ENCODE peak calls at places on chromosomes 6 and 20, in six cellular contexts. J, P, H, Z, W and M are unnamed samples.

GRCh38 chr6:18323935-18324707 is 59.8 kb upstream of the DEK start:
- DNase-seq in J (peak; percentile 41), P (no peak), H (no peak), Z (peak; percentile 69), W (peak; percentile 47), M (no peak)

GRCh38 chr6:90610671-90611542 is 24.0 kb upstream of the MAP3K7 start:
- DNase-seq in J (no peak), P (peak; percentile 55), H (no peak), Z (peak; percentile 28), W (no peak), M (peak; percentile 66)

GRCh38 chr6:2706482-2706881 is 44.2 kb downstream of the MYLK4 start:
- DNase-seq in J (no peak), P (no peak), H (no peak), Z (no peak), W (no peak), M (no peak)

GRCh38 chr20:20369353-20370086 is 1.6 kb downstream of the INSM1 start:
- DNase-seq in J (peak; percentile 43), P (no peak), H (peak; percentile 34), Z (no peak), W (no peak), M (no peak)

GRCh38 chr20:36094497-36094896 is 60.0 kb upstream of the EPB41L1 start:
- DNase-seq in J (peak; percentile 37), P (peak; percentile 43), H (no peak), Z (peak; percentile 59), W (no peak), M (no peak)

GRCh38 chr6:20092071-20092566 is 120.2 kb downstream of the MBOAT1 start:
- DNase-seq in J (peak; percentile 10), P (no peak), H (no peak), Z (peak; percentile 65), W (peak; percentile 16), M (no peak)

GRCh38 chr20:47499053-47499452 is 2.6 kb upstream of the NCOA3 start:
- DNase-seq in J (no peak), P (no peak), H (no peak), Z (no peak), W (no peak), M (no peak)

GRCh38 chr6:37204014-37204751 is 34.2 kb downstream of the PIM1 start:
- DNase-seq in J (peak; percentile 78), P (no peak), H (peak; percentile 56), Z (no peak), W (no peak), M (no peak)

GRCh38 chr6:158769696-158770446 is 49.3 kb downstream of the EZR start:
- DNase-seq in J (no peak), P (peak; percentile 44), H (no peak), Z (no peak), W (no peak), M (peak; percentile 70)

GRCh38 chr6:85049282-85049681 is 284.9 kb upstream of the TBX18 start:
- DNase-seq in J (no peak), P (no peak), H (no peak), Z (peak; percentile 91), W (no peak), M (no peak)

GRCh38 chr6:90083891-90084290 is 189.6 kb downstream of the GJA10 start:
- DNase-seq in J (no peak), P (no peak), H (no peak), Z (no peak), W (no peak), M (no peak)

GRCh38 chr20:46367967-46368901 is 38.2 kb downstream of the ELMO2 start:
- DNase-seq in J (peak; percentile 39), P (no peak), H (no peak), Z (no peak), W (no peak), M (peak; percentile 63)

GRCh38 chr20:11905460-11906150 is 12.1 kb upstream of the BTBD3 start:
- DNase-seq in J (no peak), P (no peak), H (no peak), Z (no peak), W (no peak), M (no peak)

GRCh38 chr20:19779634-19780033 is 21.6 kb downstream of the RIN2 start:
- DNase-seq in J (no peak), P (no peak), H (no peak), Z (no peak), W (no peak), M (no peak)

GRCh38 chr6:5981274-5982026 is 25.3 kb downstream of the NRN1 start:
- DNase-seq in J (no peak), P (no peak), H (no peak), Z (no peak), W (no peak), M (no peak)

GRCh38 chr20:13672657-13673056 is 33.9 kb upstream of the TASP1 start:
- DNase-seq in J (no peak), P (no peak), H (no peak), Z (no peak), W (no peak), M (no peak)

GRCh38 chr20:62418709-62419487 is 8.4 kb downstream of the RBBP8NL start:
- DNase-seq in J (no peak), P (no peak), H (no peak), Z (no peak), W (no peak), M (no peak)

GRCh38 chr20:50284811-50285375 is 94.3 kb downstream of the CEBPB start:
- DNase-seq in J (no peak), P (peak; percentile 51), H (no peak), Z (no peak), W (no peak), M (peak; percentile 71)

GRCh38 chr6:129686941-129687627 is 22.9 kb downstream of the ARHGAP18 start:
- DNase-seq in J (peak; percentile 38), P (no peak), H (no peak), Z (no peak), W (no peak), M (no peak)

GRCh38 chr6:33206864-33207568 is 1.3 kb upstream of the RING1 start:
- DNase-seq in J (no peak), P (no peak), H (no peak), Z (peak; percentile 74), W (no peak), M (no peak)

GRCh38 chr6:139752086-139752485 is 377.6 kb upstream of the CITED2 start:
- DNase-seq in J (no peak), P (no peak), H (no peak), Z (no peak), W (no peak), M (no peak)

GRCh38 chr20:7772376-7772775 is 167.9 kb downstream of the HAO1 start:
- DNase-seq in J (no peak), P (no peak), H (no peak), Z (peak; percentile 48), W (no peak), M (no peak)
- TF ChIP-seq POLR2A in J (no peak), P (no peak), H (no peak), Z (no peak), W (no peak), M (no peak)

DNA sequence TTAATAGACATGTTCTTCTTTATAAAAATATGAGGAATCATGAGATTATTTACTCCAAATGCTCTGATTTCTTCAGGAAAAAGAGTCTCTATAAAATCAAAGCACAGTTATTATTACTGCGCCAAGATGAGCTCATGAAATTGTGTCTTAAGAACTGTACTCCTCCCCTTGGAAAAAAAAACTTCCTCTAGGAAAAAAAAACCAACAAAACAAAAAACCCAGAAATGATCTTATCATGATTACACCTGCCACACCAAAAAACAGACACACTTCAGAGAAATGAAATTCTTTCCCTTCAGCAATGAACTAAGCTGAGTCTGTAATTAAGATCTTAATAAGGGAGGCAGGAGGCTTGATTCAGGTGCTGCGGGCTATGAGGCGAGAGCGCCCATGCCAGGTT is 9.2 kb downstream of the NEDD9 start:
- DNase-seq in J (no peak), P (no peak), H (no peak), Z (peak; percentile 66), W (no peak), M (no peak)
- H3K4me1 ChIP-seq in J (peaks cover 38% of the 10 kb centered on the region), P (peaks cover 77% of the 10 kb centered on the region), H (peaks cover 53% of the 10 kb centered on the region), Z (peaks cover 75% of the 10 kb centered on the region), W (peaks cover 100% of the 10 kb centered on the region), M (peaks cover 37% of the 10 kb centered on the region)

GRCh38 chr6:30344191-30344867 is 627 bp upstream of the RPP21 start:
- DNase-seq in J (no peak), P (no peak), H (no peak), Z (no peak), W (peak; percentile 17), M (no peak)

GRCh38 chr6:30341728-30342127 is 3.2 kb upstream of the RPP21 start:
- DNase-seq in J (no peak), P (no peak), H (no peak), Z (no peak), W (no peak), M (no peak)

GRCh38 chr6:30345852-30346251 is 896 bp downstream of the RPP21 start:
- DNase-seq in J (no peak), P (no peak), H (no peak), Z (no peak), W (no peak), M (no peak)

GRCh38 chr6:30341249-30341648 is 3.7 kb upstream of the RPP21 start:
- DNase-seq in J (no peak), P (no peak), H (no peak), Z (no peak), W (no peak), M (no peak)

DNA sequence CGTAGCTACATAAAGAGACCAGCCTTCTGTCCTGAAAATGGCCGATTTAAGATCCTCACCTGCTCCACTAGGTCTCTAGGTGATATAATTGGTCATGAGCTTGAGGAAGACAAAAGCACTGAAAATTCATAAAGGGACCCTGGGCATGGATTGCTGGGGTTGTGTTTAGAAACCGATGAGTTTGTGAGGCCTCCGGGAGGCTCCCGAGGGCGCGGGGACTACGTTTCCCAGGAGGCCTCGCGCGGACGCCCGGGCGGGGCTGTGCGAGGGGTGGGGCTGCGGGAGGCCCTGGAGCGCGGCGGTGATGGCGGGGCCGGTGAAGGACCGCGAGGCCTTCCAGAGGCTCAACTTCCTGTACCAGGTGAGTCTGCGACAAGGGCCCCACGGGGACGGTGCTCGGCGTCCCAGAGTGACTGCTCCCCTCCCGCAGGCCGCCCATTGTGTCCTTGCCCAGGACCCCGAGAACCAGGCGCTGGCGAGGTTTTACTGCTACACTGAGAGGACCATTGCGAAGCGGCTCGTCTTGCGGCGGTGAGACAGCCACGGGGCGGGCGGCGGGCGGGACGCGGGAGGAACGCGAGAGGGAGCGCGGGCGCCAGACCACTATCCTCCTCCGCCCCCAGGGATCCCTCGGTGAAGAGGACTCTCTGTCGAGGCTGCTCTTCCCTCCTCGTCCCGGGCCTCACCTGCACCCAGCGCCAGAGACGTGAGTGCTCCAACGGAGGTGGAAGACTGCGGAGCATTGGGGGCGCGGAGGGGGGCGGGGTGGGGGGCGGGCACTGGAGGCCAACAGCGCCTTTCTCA is at the start of gene RPP21:
- DNase-seq in J (peak; percentile 86), P (peak; percentile 89), H (peak; percentile 90), Z (peak; percentile 91), W (peak; percentile 83), M (peak; percentile 90)
- H3K27ac ChIP-seq in J (peak within 1 kb of the TSS; percentile 88), P (peak within 1 kb of the TSS; percentile 70), H (peak within 1 kb of the TSS; percentile 94), Z (peak within 1 kb of the TSS; percentile 25), W (peak within 1 kb of the TSS; percentile 98), M (peak within 1 kb of the TSS; percentile 94)

DNA sequence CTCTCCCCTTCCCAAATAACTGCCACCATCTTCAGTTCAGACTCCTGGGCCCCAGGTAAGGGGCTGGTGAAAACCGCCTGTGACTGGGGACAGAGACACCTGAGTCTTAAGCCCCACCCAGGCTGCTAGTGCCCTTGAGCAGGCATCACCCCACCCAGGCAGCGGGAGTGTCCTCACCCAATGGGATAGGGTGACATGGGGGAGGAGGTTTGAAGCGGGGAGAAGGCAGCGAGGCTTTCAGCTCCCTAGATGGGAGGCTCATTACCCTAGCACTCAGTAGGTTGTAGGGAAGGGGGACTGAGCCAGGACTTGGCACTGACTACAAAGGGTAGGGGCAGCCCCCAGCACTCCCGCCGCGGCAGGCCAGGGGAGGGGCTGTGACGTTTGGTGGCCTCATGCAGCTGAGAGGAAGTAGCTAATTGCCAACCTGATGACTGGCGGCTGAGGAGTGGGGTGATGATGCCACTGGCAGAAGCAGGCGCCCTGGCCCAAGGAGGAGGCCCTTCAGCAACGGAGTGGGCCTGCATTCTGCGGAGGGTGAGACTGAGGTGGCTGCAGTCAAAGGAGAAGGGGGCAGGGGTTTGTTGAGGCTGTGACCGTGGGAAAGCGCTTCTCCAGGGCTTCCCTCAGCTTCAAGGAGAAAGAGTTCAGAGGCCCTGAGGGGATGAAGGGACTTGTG is 126.9 kb downstream of the MRPL14 start:
- DNase-seq in J (peak; percentile 43), P (no peak), H (no peak), Z (no peak), W (no peak), M (no peak)
- TF ChIP-seq POLR2A in J (peak; percentile 27), P (no peak), H (no peak), Z (no peak), W (no peak), M (no peak)